ENCODE peak calls at places on chromosomes 16 and 17, in four cellular contexts. One of them, this sample, is unnamed.

GRCh38 chr16:82059983-82060421 is 24.9 kb downstream of the HSD17B2 start:
- DNase-seq in T-helper 1 cell: no peak
- DNase-seq in nucleus accumbens: no peak
- DNase-seq in HTR-8/SVneo: no peak
- DNase-seq in this sample: peak

GRCh38 chr17:18250259-18250658 is 8.3 kb downstream of the FLII start:
- DNase-seq in HTR-8/SVneo: no peak
- DNase-seq in nucleus accumbens: no peak
- DNase-seq in T-helper 1 cell: no peak
- DNase-seq in this sample: no peak

GRCh38 chr17:44775838-44776621 is 17.2 kb downstream of the ADAM11 start:
- DNase-seq in HTR-8/SVneo: no peak
- DNase-seq in T-helper 1 cell: peak
- DNase-seq in nucleus accumbens: no peak
- DNase-seq in this sample: peak

GRCh38 chr17:50769884-50770283 is 2.6 kb upstream of the ANKRD40CL start:
- DNase-seq in T-helper 1 cell: no peak
- DNase-seq in HTR-8/SVneo: no peak
- DNase-seq in nucleus accumbens: no peak
- DNase-seq in this sample: no peak

GRCh38 chr17:953767-954166 is 25.8 kb downstream of the NXN start:
- DNase-seq in nucleus accumbens: no peak
- DNase-seq in T-helper 1 cell: no peak
- DNase-seq in HTR-8/SVneo: no peak
- DNase-seq in this sample: no peak

GRCh38 chr16:79836129-79836528 is 235.6 kb upstream of the MAF start:
- DNase-seq in T-helper 1 cell: no peak
- DNase-seq in nucleus accumbens: no peak
- DNase-seq in HTR-8/SVneo: no peak
- DNase-seq in this sample: no peak

GRCh38 chr16:72195609-72196008 is 23.7 kb upstream of the PMFBP1 start:
- DNase-seq in nucleus accumbens: no peak
- DNase-seq in HTR-8/SVneo: no peak
- DNase-seq in T-helper 1 cell: no peak
- DNase-seq in this sample: no peak

GRCh38 chr17:47931848-47932247 is 9.5 kb upstream of the PNPO start:
- DNase-seq in T-helper 1 cell: no peak
- DNase-seq in HTR-8/SVneo: no peak
- DNase-seq in nucleus accumbens: no peak
- DNase-seq in this sample: no peak

GRCh38 chr17:78672880-78673371 is 95.7 kb upstream of the DNAH17 start:
- DNase-seq in nucleus accumbens: no peak
- DNase-seq in HTR-8/SVneo: no peak
- DNase-seq in T-helper 1 cell: no peak
- DNase-seq in this sample: no peak

GRCh38 chr16:85515830-85516397 is 97.2 kb upstream of the GSE1 start:
- DNase-seq in T-helper 1 cell: no peak
- DNase-seq in nucleus accumbens: no peak
- DNase-seq in HTR-8/SVneo: no peak
- DNase-seq in this sample: no peak

GRCh38 chr16:28596840-28597691 is at the start of gene SULT1A2:
- DNase-seq in T-helper 1 cell: no peak
- DNase-seq in nucleus accumbens: no peak
- DNase-seq in HTR-8/SVneo: no peak
- DNase-seq in this sample: peak

GRCh38 chr17:38730526-38731379 is 612 bp downstream of the CISD3 start:
- DNase-seq in HTR-8/SVneo: peak
- DNase-seq in T-helper 1 cell: no peak
- DNase-seq in nucleus accumbens: no peak
- DNase-seq in this sample: peak

GRCh38 chr17:228223-228615 is 46.8 kb upstream of the DOC2B start:
- DNase-seq in T-helper 1 cell: no peak
- DNase-seq in HTR-8/SVneo: no peak
- DNase-seq in nucleus accumbens: no peak
- DNase-seq in this sample: no peak

GRCh38 chr16:27598226-27598625 is 48.3 kb downstream of the KATNIP start:
- DNase-seq in HTR-8/SVneo: no peak
- DNase-seq in T-helper 1 cell: no peak
- DNase-seq in nucleus accumbens: no peak
- DNase-seq in this sample: no peak

GRCh38 chr17:57803026-57803425 is 46.8 kb downstream of the MRPS23 start:
- DNase-seq in T-helper 1 cell: no peak
- DNase-seq in HTR-8/SVneo: no peak
- DNase-seq in nucleus accumbens: no peak
- DNase-seq in this sample: no peak

GRCh38 chr17:43545383-43545632 is 832 bp downstream of the ETV4 start:
- DNase-seq in HTR-8/SVneo: peak
- DNase-seq in T-helper 1 cell: peak
- DNase-seq in nucleus accumbens: no peak
- DNase-seq in this sample: no peak

GRCh38 chr17:60091109-60091508 is 12.4 kb upstream of the HEATR6 start:
- DNase-seq in T-helper 1 cell: no peak
- DNase-seq in HTR-8/SVneo: no peak
- DNase-seq in nucleus accumbens: no peak
- DNase-seq in this sample: no peak

GRCh38 chr16:89358030-89359005 is 132.0 kb downstream of the ANKRD11 start:
- DNase-seq in nucleus accumbens: no peak
- DNase-seq in HTR-8/SVneo: no peak
- DNase-seq in T-helper 1 cell: peak
- DNase-seq in this sample: no peak

GRCh38 chr16:14011006-14011405 is 60.1 kb upstream of the MRTFB start:
- DNase-seq in T-helper 1 cell: no peak
- DNase-seq in nucleus accumbens: no peak
- DNase-seq in HTR-8/SVneo: no peak
- DNase-seq in this sample: no peak

GRCh38 chr16:68287276-68288251 is 23.2 kb downstream of the SLC7A6OS start:
- DNase-seq in HTR-8/SVneo: peak
- DNase-seq in nucleus accumbens: no peak
- DNase-seq in T-helper 1 cell: peak
- DNase-seq in this sample: peak

GRCh38 chr17:5941258-5941657 is 128.9 kb upstream of the WSCD1 start:
- DNase-seq in nucleus accumbens: no peak
- DNase-seq in T-helper 1 cell: no peak
- DNase-seq in HTR-8/SVneo: no peak
- DNase-seq in this sample: no peak

GRCh38 chr17:3911271-3912053 is 4.8 kb downstream of the P2RX1 start:
- DNase-seq in nucleus accumbens: no peak
- DNase-seq in HTR-8/SVneo: no peak
- DNase-seq in T-helper 1 cell: peak
- DNase-seq in this sample: no peak

GRCh38 chr17:43702636-43703035 is 40.9 kb upstream of the MEOX1 start:
- DNase-seq in HTR-8/SVneo: peak
- DNase-seq in nucleus accumbens: no peak
- DNase-seq in T-helper 1 cell: no peak
- DNase-seq in this sample: no peak

This sample was measured in LoVo.